ENCODE peak calls at places on chromosomes 12 and 14, in ten cellular contexts. G is activated B cell treated with CpG ODN at 0.5 μM for 24 hours, F is fibroblast of pulmonary artery, X is colonic mucosa, V is uterus, L is foreskin keratinocyte, M is A549, J is HL-60, Q is AG09319, O is right atrium auricular region. K is an unnamed sample.

GRCh38 chr12:117151195-117152031 is 38.9 kb downstream of the FBXO21 start:
- DNase-seq in G (no peak), F (peak; percentile 67), X (peak; percentile 30), V (peak; percentile 47), L (no peak), M (peak; percentile 75), J (peak; percentile 16), Q (peak; percentile 5), O (peak; percentile 79), K (peak; percentile 13)

GRCh38 chr12:81874166-81874565 is 115.0 kb upstream of the PPFIA2 start:
- DNase-seq in G (no peak), F (no peak), X (no peak), V (no peak), L (no peak), M (no peak), J (no peak), Q (no peak), O (no peak), K (no peak)

GRCh38 chr12:95836185-95836609 is 22.6 kb upstream of the SNRPF start:
- DNase-seq in G (no peak), F (peak; percentile 49), X (no peak), V (no peak), L (peak; percentile 63), M (peak; percentile 43), J (no peak), Q (no peak), O (no peak), K (peak; percentile 62)

GRCh38 chr14:91372680-91373495 is 44.7 kb downstream of the CCDC88C start:
- DNase-seq in G (no peak), F (no peak), X (no peak), V (no peak), L (no peak), M (no peak), J (no peak), Q (no peak), O (no peak), K (no peak)

GRCh38 chr14:69066396-69067171 is 86.3 kb downstream of the DCAF5 start:
- DNase-seq in G (no peak), F (no peak), X (no peak), V (no peak), L (no peak), M (no peak), J (no peak), Q (no peak), O (no peak), K (no peak)

GRCh38 chr12:94954029-94954685 is 49.3 kb downstream of the NDUFA12 start:
- DNase-seq in G (no peak), F (peak; percentile 64), X (peak; percentile 55), V (no peak), L (peak; percentile 94), M (peak; percentile 14), J (no peak), Q (no peak), O (no peak), K (peak; percentile 21)

GRCh38 chr12:51372021-51372420 is 19.2 kb downstream of the GALNT6 start:
- DNase-seq in G (no peak), F (no peak), X (no peak), V (no peak), L (no peak), M (no peak), J (no peak), Q (no peak), O (no peak), K (no peak)

GRCh38 chr14:71142375-71143038 is 235.2 kb downstream of the PCNX1 start:
- DNase-seq in G (no peak), F (peak; percentile 98), X (no peak), V (no peak), L (peak; percentile 97), M (no peak), J (peak; percentile 81), Q (peak; percentile 61), O (no peak), K (peak; percentile 96)

GRCh38 chr14:91269076-91269991 is 24.8 kb upstream of the GPR68 start:
- DNase-seq in G (no peak), F (peak; percentile 20), X (no peak), V (no peak), L (no peak), M (no peak), J (no peak), Q (no peak), O (no peak), K (no peak)

GRCh38 chr12:123126294-123127144 is 24.4 kb downstream of the PITPNM2 start:
- DNase-seq in G (no peak), F (peak; percentile 98), X (no peak), V (peak; percentile 68), L (peak; percentile 93), M (peak; percentile 94), J (no peak), Q (peak; percentile 92), O (peak; percentile 87), K (peak; percentile 93)

DNA sequence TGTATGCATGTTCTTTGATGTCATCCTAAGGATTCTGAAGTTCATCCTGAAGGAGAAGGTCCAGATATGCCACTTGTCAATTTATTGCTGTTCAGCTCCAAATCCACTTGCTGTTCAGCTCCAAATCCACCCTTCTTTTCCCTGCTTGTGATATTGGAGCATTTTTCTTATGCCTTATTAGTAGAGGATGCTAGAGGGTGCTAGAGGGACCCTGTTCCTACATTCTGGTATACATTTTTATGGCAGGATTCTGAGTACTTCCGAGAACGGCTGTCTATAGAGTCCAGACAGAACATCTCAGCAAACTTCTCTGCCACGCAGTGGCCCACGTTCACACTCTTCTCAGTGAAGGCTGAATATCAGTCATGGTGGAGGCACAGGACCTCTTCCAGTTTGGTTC is 406.7 kb downstream of the NOVA1 start:
- DNase-seq in G (no peak), F (peak; percentile 33), X (no peak), V (no peak), L (no peak), M (no peak), J (no peak), Q (no peak), O (no peak), K (no peak)
- TF ChIP-seq CTCF in G (no peak), F (peak; percentile 51), X (no peak), V (no peak), L (peak; percentile 24), M (no peak), J (no peak), Q (no peak), O (no peak), K (no peak)

GRCh38 chr12:12821975-12822374 is 8.8 kb downstream of the DDX47 start:
- DNase-seq in G (no peak), F (no peak), X (no peak), V (no peak), L (no peak), M (no peak), J (no peak), Q (no peak), O (no peak), K (no peak)
- TF ChIP-seq CTCF in G (no peak), F (no peak), X (no peak), V (no peak), L (no peak), M (no peak), J (no peak), Q (no peak), O (no peak), K (no peak)

DNA sequence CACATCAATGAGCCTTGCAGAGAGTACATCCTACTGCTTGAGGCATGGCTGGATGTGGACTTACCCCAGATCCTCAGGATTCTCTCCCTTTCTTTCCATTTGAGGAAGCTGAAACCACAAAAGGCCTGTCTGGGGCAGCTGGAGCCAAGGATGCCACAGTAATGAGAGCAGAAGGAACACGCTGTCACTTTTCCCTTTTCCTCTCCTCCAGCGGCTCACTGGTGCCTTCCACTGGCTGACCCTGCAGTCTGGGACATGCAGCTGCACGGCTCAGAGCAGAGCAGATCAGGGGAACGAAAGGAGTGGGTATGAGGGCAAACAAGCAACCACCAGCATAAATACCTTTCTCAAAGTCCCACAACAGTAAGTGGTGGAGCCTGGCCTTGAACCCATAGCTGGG is 78.2 kb downstream of the GAS2L3 start:
- DNase-seq in G (no peak), F (no peak), X (no peak), V (no peak), L (no peak), M (no peak), J (no peak), Q (no peak), O (no peak), K (no peak)
- TF ChIP-seq CTCF in G (no peak), F (no peak), X (no peak), V (no peak), L (no peak), M (no peak), J (no peak), Q (no peak), O (no peak), K (no peak)

GRCh38 chr12:17928708-17929366 is 161.2 kb downstream of the RERGL start:
- DNase-seq in G (no peak), F (peak; percentile 40), X (no peak), V (no peak), L (peak; percentile 67), M (peak; percentile 34), J (no peak), Q (no peak), O (no peak), K (peak; percentile 64)
- TF ChIP-seq CTCF in G (no peak), F (no peak), X (no peak), V (no peak), L (peak; percentile 75), M (peak; percentile 66), J (no peak), Q (no peak), O (no peak), K (peak; percentile 56)

GRCh38 chr14:103188691-103189480 is 65.6 kb downstream of the TNFAIP2 start:
- DNase-seq in G (peak; percentile 22), F (peak; percentile 18), X (peak; percentile 45), V (peak; percentile 62), L (no peak), M (no peak), J (no peak), Q (no peak), O (no peak), K (no peak)
- TF ChIP-seq CTCF in G (no peak), F (no peak), X (no peak), V (peak; percentile 81), L (peak; percentile 49), M (peak; percentile 46), J (no peak), Q (peak; percentile 26), O (no peak), K (peak; percentile 63)

GRCh38 chr12:21065845-21066244 is 65.1 kb upstream of the SLCO1B1 start:
- DNase-seq in G (no peak), F (peak; percentile 9), X (no peak), V (no peak), L (no peak), M (no peak), J (no peak), Q (no peak), O (no peak), K (no peak)
- TF ChIP-seq CTCF in G (no peak), F (peak; percentile 34), X (peak; percentile 29), V (no peak), L (no peak), M (peak; percentile 51), J (no peak), Q (no peak), O (no peak), K (no peak)

GRCh38 chr12:76241371-76241770 is 106.8 kb downstream of the BBS10 start:
- DNase-seq in G (no peak), F (no peak), X (no peak), V (no peak), L (no peak), M (no peak), J (no peak), Q (no peak), O (no peak), K (no peak)
- TF ChIP-seq CTCF in G (no peak), F (no peak), X (no peak), V (no peak), L (peak; percentile 2), M (no peak), J (no peak), Q (no peak), O (no peak), K (no peak)